ENCODE peak calls at places on chromosomes 16 and 17, in eight cellular contexts. One of them, this sample, is unnamed.

GRCh38 chr17:78374189-78374588 is 4.3 kb upstream of the PGS1 start:
- DNase-seq in coronary artery: no peak
- DNase-seq in astrocyte of the spinal cord: no peak
- DNase-seq in right lobe of liver: no peak
- DNase-seq in AG09319: no peak
- DNase-seq in kidney: no peak
- DNase-seq in PC-9: no peak
- DNase-seq in adrenal gland: no peak
- DNase-seq in this sample: no peak

GRCh38 chr17:56629450-56630187 is 36.1 kb downstream of the NOG start:
- DNase-seq in kidney: no peak
- DNase-seq in coronary artery: no peak
- DNase-seq in astrocyte of the spinal cord: peak
- DNase-seq in PC-9: peak
- DNase-seq in right lobe of liver: no peak
- DNase-seq in AG09319: peak
- DNase-seq in adrenal gland: no peak
- DNase-seq in this sample: no peak

GRCh38 chr16:88549671-88550643 is 20.2 kb upstream of the ZC3H18 start:
- DNase-seq in adrenal gland: no peak
- DNase-seq in right lobe of liver: no peak
- DNase-seq in PC-9: no peak
- DNase-seq in AG09319: no peak
- DNase-seq in kidney: no peak
- DNase-seq in astrocyte of the spinal cord: no peak
- DNase-seq in coronary artery: no peak
- DNase-seq in this sample: no peak

GRCh38 chr17:31385428-31386285 is 5.8 kb upstream of the RAB11FIP4 start:
- DNase-seq in adrenal gland: no peak
- DNase-seq in AG09319: no peak
- DNase-seq in kidney: no peak
- DNase-seq in PC-9: no peak
- DNase-seq in astrocyte of the spinal cord: no peak
- DNase-seq in right lobe of liver: no peak
- DNase-seq in coronary artery: no peak
- DNase-seq in this sample: no peak

GRCh38 chr17:7238418-7239090 is 703 bp downstream of the PHF23 start:
- DNase-seq in right lobe of liver: no peak
- DNase-seq in PC-9: no peak
- DNase-seq in coronary artery: no peak
- DNase-seq in AG09319: no peak
- DNase-seq in adrenal gland: no peak
- DNase-seq in astrocyte of the spinal cord: no peak
- DNase-seq in kidney: peak
- DNase-seq in this sample: no peak

GRCh38 chr17:40791808-40792436 is 7.8 kb downstream of the KRT28 start:
- DNase-seq in adrenal gland: no peak
- DNase-seq in kidney: no peak
- DNase-seq in coronary artery: no peak
- DNase-seq in PC-9: no peak
- DNase-seq in astrocyte of the spinal cord: peak
- DNase-seq in AG09319: no peak
- DNase-seq in right lobe of liver: no peak
- DNase-seq in this sample: no peak

GRCh38 chr16:54930034-54930938 is at the start of gene IRX5:
- DNase-seq in AG09319: peak
- DNase-seq in adrenal gland: peak
- DNase-seq in PC-9: peak
- DNase-seq in kidney: peak
- DNase-seq in coronary artery: peak
- DNase-seq in astrocyte of the spinal cord: peak
- DNase-seq in right lobe of liver: peak
- DNase-seq in this sample: peak

GRCh38 chr16:57476546-57477410 is 9.5 kb downstream of the DOK4 start:
- DNase-seq in PC-9: no peak
- DNase-seq in adrenal gland: no peak
- DNase-seq in coronary artery: no peak
- DNase-seq in astrocyte of the spinal cord: no peak
- DNase-seq in kidney: no peak
- DNase-seq in AG09319: no peak
- DNase-seq in right lobe of liver: no peak
- DNase-seq in this sample: no peak

GRCh38 chr17:45227101-45227591 is 5.5 kb downstream of the FMNL1 start:
- DNase-seq in astrocyte of the spinal cord: no peak
- DNase-seq in adrenal gland: no peak
- DNase-seq in AG09319: no peak
- DNase-seq in PC-9: no peak
- DNase-seq in coronary artery: no peak
- DNase-seq in kidney: no peak
- DNase-seq in right lobe of liver: no peak
- DNase-seq in this sample: no peak

GRCh38 chr17:81523139-81524062 is 4.8 kb upstream of the FSCN2 start:
- DNase-seq in astrocyte of the spinal cord: no peak
- DNase-seq in kidney: peak
- DNase-seq in coronary artery: no peak
- DNase-seq in AG09319: no peak
- DNase-seq in PC-9: no peak
- DNase-seq in adrenal gland: no peak
- DNase-seq in right lobe of liver: no peak
- DNase-seq in this sample: peak

GRCh38 chr17:40827746-40828453 is 5.5 kb upstream of the KRT10 start:
- DNase-seq in AG09319: no peak
- DNase-seq in kidney: no peak
- DNase-seq in adrenal gland: no peak
- DNase-seq in PC-9: no peak
- DNase-seq in right lobe of liver: no peak
- DNase-seq in astrocyte of the spinal cord: peak
- DNase-seq in coronary artery: no peak
- DNase-seq in this sample: no peak

GRCh38 chr17:76498886-76499667 is 2.1 kb downstream of the RHBDF2 start:
- DNase-seq in PC-9: no peak
- DNase-seq in astrocyte of the spinal cord: no peak
- DNase-seq in kidney: no peak
- DNase-seq in coronary artery: no peak
- DNase-seq in AG09319: no peak
- DNase-seq in right lobe of liver: no peak
- DNase-seq in adrenal gland: no peak
- DNase-seq in this sample: no peak

DNA sequence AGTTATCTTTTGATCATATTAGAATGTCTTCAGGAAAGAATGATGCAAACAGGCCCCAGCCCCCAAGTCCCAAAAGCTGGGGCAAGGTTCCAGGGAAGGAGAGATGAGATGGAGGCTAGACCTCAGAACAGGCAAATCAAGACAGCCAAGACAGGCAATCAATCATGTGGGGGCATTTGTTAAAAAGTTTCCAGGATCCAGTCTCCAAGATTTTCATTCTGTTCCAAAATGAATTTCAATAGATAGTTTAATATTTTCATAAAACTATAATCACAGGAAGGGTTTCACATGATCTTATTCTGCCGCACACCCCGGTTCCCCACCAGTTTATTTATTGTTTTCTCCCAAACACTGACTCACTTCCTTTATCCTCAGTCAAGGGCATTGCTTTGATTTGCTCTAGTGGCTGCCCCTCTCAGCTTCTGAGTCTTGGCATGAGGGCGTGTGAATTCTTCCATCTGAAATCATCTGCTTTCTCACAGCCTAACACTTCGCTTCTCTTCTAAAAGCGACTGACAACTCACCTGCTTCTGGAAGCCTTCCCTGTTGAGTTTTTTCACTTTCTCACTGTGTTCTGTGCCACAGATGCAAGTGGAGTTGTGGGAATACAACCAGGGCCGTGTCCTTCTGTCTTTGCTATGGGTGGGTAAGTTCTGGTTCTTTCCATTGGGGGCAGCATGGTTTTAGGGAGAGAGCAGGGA is 12.2 kb upstream of the TERF2 start:
- DNase-seq in PC-9: peak
- DNase-seq in AG09319: no peak
- DNase-seq in adrenal gland: peak
- DNase-seq in right lobe of liver: no peak
- DNase-seq in kidney: no peak
- DNase-seq in astrocyte of the spinal cord: peak
- DNase-seq in coronary artery: no peak
- DNase-seq in this sample: no peak
- TF ChIP-seq CTCF in PC-9: peak
- TF ChIP-seq CTCF in AG09319: peak
- TF ChIP-seq CTCF in adrenal gland: peak
- TF ChIP-seq CTCF in right lobe of liver: peak
- TF ChIP-seq CTCF in kidney: peak
- TF ChIP-seq CTCF in astrocyte of the spinal cord: peak
- TF ChIP-seq CTCF in coronary artery: peak
- TF ChIP-seq CTCF in this sample: peak

GRCh38 chr16:15482068-15482747 is 47.8 kb downstream of the BMERB1 start:
- DNase-seq in adrenal gland: peak
- DNase-seq in coronary artery: peak
- DNase-seq in astrocyte of the spinal cord: peak
- DNase-seq in kidney: peak
- DNase-seq in right lobe of liver: peak
- DNase-seq in PC-9: peak
- DNase-seq in AG09319: peak
- DNase-seq in this sample: no peak
- TF ChIP-seq CTCF in adrenal gland: peak
- TF ChIP-seq CTCF in coronary artery: no peak
- TF ChIP-seq CTCF in astrocyte of the spinal cord: peak
- TF ChIP-seq CTCF in kidney: no peak
- TF ChIP-seq CTCF in right lobe of liver: peak
- TF ChIP-seq CTCF in PC-9: no peak
- TF ChIP-seq CTCF in AG09319: peak
- TF ChIP-seq CTCF in this sample: no peak

GRCh38 chr17:17241656-17242055 is 4.7 kb upstream of the FLCN start:
- DNase-seq in right lobe of liver: no peak
- DNase-seq in PC-9: no peak
- DNase-seq in AG09319: no peak
- DNase-seq in kidney: no peak
- DNase-seq in adrenal gland: no peak
- DNase-seq in astrocyte of the spinal cord: no peak
- DNase-seq in coronary artery: no peak
- DNase-seq in this sample: no peak

GRCh38 chr17:17236295-17237025 is 508 bp downstream of the FLCN start:
- DNase-seq in adrenal gland: peak
- DNase-seq in kidney: no peak
- DNase-seq in coronary artery: no peak
- DNase-seq in right lobe of liver: peak
- DNase-seq in AG09319: no peak
- DNase-seq in PC-9: peak
- DNase-seq in astrocyte of the spinal cord: peak
- DNase-seq in this sample: no peak

GRCh38 chr17:17239832-17240231 is 2.9 kb upstream of the FLCN start:
- DNase-seq in kidney: no peak
- DNase-seq in astrocyte of the spinal cord: no peak
- DNase-seq in coronary artery: no peak
- DNase-seq in PC-9: no peak
- DNase-seq in AG09319: no peak
- DNase-seq in right lobe of liver: no peak
- DNase-seq in adrenal gland: no peak
- DNase-seq in this sample: no peak

GRCh38 chr17:17235212-17236174 is 1.5 kb downstream of the FLCN start:
- DNase-seq in right lobe of liver: no peak
- DNase-seq in coronary artery: no peak
- DNase-seq in astrocyte of the spinal cord: peak
- DNase-seq in PC-9: no peak
- DNase-seq in kidney: no peak
- DNase-seq in adrenal gland: no peak
- DNase-seq in AG09319: no peak
- DNase-seq in this sample: no peak

DNA sequence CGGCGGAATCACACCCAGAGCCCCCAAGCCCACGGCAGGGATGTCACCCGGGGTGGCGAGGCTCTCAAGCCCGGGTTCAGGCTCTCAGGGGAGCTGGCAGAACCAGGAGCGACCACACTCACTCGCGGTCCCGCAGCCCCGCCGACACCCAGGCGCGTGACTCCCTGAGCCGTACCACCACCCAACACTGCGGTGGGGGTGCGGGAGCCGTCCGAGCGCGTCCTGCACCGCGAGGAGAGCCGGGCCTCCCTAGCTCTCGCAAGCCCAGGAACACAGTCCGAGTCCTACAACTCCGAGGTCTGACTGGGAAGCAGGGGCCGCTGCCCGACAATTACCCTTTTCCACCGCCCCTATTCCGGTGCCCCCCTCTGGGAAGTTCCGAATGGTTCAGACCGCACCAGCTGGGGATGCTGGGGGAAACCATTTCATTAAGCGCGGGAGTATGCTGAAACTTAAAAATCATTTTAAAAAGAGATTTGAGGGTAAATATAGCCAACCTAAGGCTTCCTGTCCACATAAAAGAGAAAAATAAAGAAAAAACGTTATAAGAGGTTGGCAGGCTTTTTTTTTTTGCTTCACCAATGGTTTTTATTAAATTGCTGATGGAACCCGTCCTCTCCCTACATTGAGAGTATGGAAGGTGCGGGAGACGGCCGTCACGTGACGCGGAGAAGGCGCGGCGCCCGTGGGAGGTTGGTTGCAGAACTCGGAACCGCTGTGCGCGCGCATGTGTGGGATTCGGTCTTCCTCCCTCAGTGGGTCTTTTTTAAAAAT is at the start of gene FLCN:
- DNase-seq in kidney: peak
- DNase-seq in astrocyte of the spinal cord: peak
- DNase-seq in adrenal gland: peak
- DNase-seq in AG09319: peak
- DNase-seq in right lobe of liver: peak
- DNase-seq in coronary artery: peak
- DNase-seq in PC-9: peak
- DNase-seq in this sample: peak
- TF ChIP-seq CTCF in kidney: no peak
- TF ChIP-seq CTCF in astrocyte of the spinal cord: no peak
- TF ChIP-seq CTCF in adrenal gland: peak
- TF ChIP-seq CTCF in AG09319: no peak
- TF ChIP-seq CTCF in right lobe of liver: no peak
- TF ChIP-seq CTCF in coronary artery: no peak
- TF ChIP-seq CTCF in PC-9: no peak
- TF ChIP-seq CTCF in this sample: no peak

GRCh38 chr17:73191443-73192218 is 1.2 kb upstream of the COG1 start:
- DNase-seq in adrenal gland: peak
- DNase-seq in coronary artery: no peak
- DNase-seq in astrocyte of the spinal cord: peak
- DNase-seq in PC-9: peak
- DNase-seq in right lobe of liver: peak
- DNase-seq in kidney: no peak
- DNase-seq in AG09319: peak
- DNase-seq in this sample: no peak

GRCh38 chr17:73187203-73187769 is 5.6 kb upstream of the COG1 start:
- DNase-seq in coronary artery: no peak
- DNase-seq in kidney: no peak
- DNase-seq in PC-9: no peak
- DNase-seq in astrocyte of the spinal cord: no peak
- DNase-seq in adrenal gland: no peak
- DNase-seq in right lobe of liver: no peak
- DNase-seq in AG09319: no peak
- DNase-seq in this sample: no peak

GRCh38 chr17:73192219-73192893 is 499 bp upstream of the COG1 start:
- DNase-seq in coronary artery: peak
- DNase-seq in PC-9: peak
- DNase-seq in AG09319: peak
- DNase-seq in adrenal gland: peak
- DNase-seq in kidney: peak
- DNase-seq in right lobe of liver: peak
- DNase-seq in astrocyte of the spinal cord: peak
- DNase-seq in this sample: peak

GRCh38 chr17:73188011-73188410 is 4.8 kb upstream of the COG1 start:
- DNase-seq in AG09319: no peak
- DNase-seq in astrocyte of the spinal cord: no peak
- DNase-seq in right lobe of liver: no peak
- DNase-seq in kidney: no peak
- DNase-seq in PC-9: no peak
- DNase-seq in adrenal gland: no peak
- DNase-seq in coronary artery: no peak
- DNase-seq in this sample: no peak

GRCh38 chr17:73189417-73190099 is 3.3 kb upstream of the COG1 start:
- DNase-seq in PC-9: peak
- DNase-seq in AG09319: no peak
- DNase-seq in astrocyte of the spinal cord: peak
- DNase-seq in coronary artery: no peak
- DNase-seq in adrenal gland: no peak
- DNase-seq in right lobe of liver: no peak
- DNase-seq in kidney: no peak
- DNase-seq in this sample: no peak
- TF ChIP-seq CTCF in PC-9: peak
- TF ChIP-seq CTCF in AG09319: peak
- TF ChIP-seq CTCF in astrocyte of the spinal cord: peak
- TF ChIP-seq CTCF in coronary artery: no peak
- TF ChIP-seq CTCF in adrenal gland: peak
- TF ChIP-seq CTCF in right lobe of liver: peak
- TF ChIP-seq CTCF in kidney: peak
- TF ChIP-seq CTCF in this sample: peak